ENCODE peak calls at places on chromosome 22, in eight cellular contexts. I, S, K, O, E, B, N and T are unnamed samples.

GRCh38 chr22:28600546-28601143 is 79.0 kb downstream of the TTC28 start:
- DNase-seq in E (peak; percentile 14), I (peak; percentile 27), K (no peak), S (peak; percentile 44), N (peak; percentile 16), B (peak; percentile 59), O (peak; percentile 76), T (no peak)

GRCh38 chr22:45101828-45102227 is 61.9 kb upstream of the NUP50 start:
- DNase-seq in N (peak; percentile 26), K (peak; percentile 79), O (peak; percentile 49), E (peak; percentile 41), S (peak; percentile 57), B (peak; percentile 47), I (peak; percentile 4), T (peak; percentile 29)

GRCh38 chr22:32175751-32176644 is 16.9 kb upstream of the C22orf42 start:
- DNase-seq in I (no peak), S (no peak), B (no peak), K (no peak), O (no peak), N (no peak), E (no peak), T (no peak)

GRCh38 chr22:21634081-21634480 is 1.5 kb downstream of the CCDC116 start:
- DNase-seq in I (no peak), O (no peak), N (no peak), S (no peak), E (no peak), K (no peak), B (no peak), T (no peak)

GRCh38 chr22:28252539-28252938 is 333.5 kb upstream of the PITPNB start:
- DNase-seq in O (no peak), B (no peak), K (no peak), S (no peak), N (no peak), E (no peak), I (no peak), T (no peak)

GRCh38 chr22:41052661-41053490 is 39.5 kb upstream of the EP300 start:
- DNase-seq in S (peak; percentile 78), B (no peak), O (no peak), N (no peak), I (no peak), K (no peak), E (no peak), T (no peak)

GRCh38 chr22:37486224-37486845 is at the start of gene MFNG:
- DNase-seq in K (peak; percentile 96), O (peak; percentile 26), B (peak; percentile 63), I (peak; percentile 63), E (no peak), S (peak; percentile 69), N (peak; percentile 63), T (peak; percentile 74)

GRCh38 chr22:19548964-19549363 is 24.8 kb upstream of the CLDN5 start:
- DNase-seq in N (no peak), K (no peak), O (no peak), S (no peak), B (no peak), E (no peak), I (no peak), T (no peak)

GRCh38 chr22:32777997-32778396 is 23.5 kb upstream of the TIMP3 start:
- DNase-seq in I (no peak), S (no peak), O (no peak), N (no peak), B (no peak), K (no peak), E (no peak), T (no peak)

GRCh38 chr22:23847991-23848864 is 9.4 kb upstream of the DERL3 start:
- DNase-seq in B (no peak), K (peak; percentile 71), I (no peak), S (no peak), O (no peak), E (no peak), N (no peak), T (no peak)

GRCh38 chr22:45470871-45471270 is 31.8 kb upstream of the FBLN1 start:
- DNase-seq in N (no peak), I (no peak), K (peak; percentile 12), B (no peak), E (no peak), S (no peak), O (no peak), T (no peak)

GRCh38 chr22:24535348-24535747 is 19.6 kb downstream of the GUCD1 start:
- DNase-seq in N (no peak), B (no peak), S (no peak), O (no peak), I (no peak), E (no peak), K (no peak), T (no peak)

GRCh38 chr22:19056951-19057401 is 65.2 kb downstream of the DGCR2 start:
- DNase-seq in I (no peak), E (no peak), K (peak; percentile 67), O (no peak), S (no peak), B (no peak), N (no peak), T (no peak)

GRCh38 chr22:50505276-50505775 is 2.2 kb downstream of the LMF2 start:
- DNase-seq in K (peak; percentile 79), N (no peak), B (no peak), S (no peak), E (no peak), I (no peak), O (no peak), T (no peak)

GRCh38 chr22:45743687-45744086 is 72.1 kb downstream of the ATXN10 start:
- DNase-seq in E (no peak), I (no peak), K (no peak), S (no peak), O (no peak), B (no peak), N (no peak), T (no peak)

GRCh38 chr22:37932821-37933578 is 20.4 kb downstream of the C22orf23 start:
- DNase-seq in B (no peak), E (no peak), I (no peak), N (no peak), S (no peak), K (no peak), O (no peak), T (no peak)

GRCh38 chr22:37280718-37281117 is 1.6 kb upstream of the CYTH4 start:
- DNase-seq in N (no peak), I (no peak), E (no peak), S (no peak), B (no peak), O (no peak), K (no peak), T (no peak)